ENCODE peak calls at places on chromosomes 13 and 19, in seven cellular contexts. One of them, this sample, is unnamed.

GRCh38 chr19:29683009-29683408 is 17.7 kb downstream of the PLEKHF1 start:
- DNase-seq in H1: no peak
- DNase-seq in A549: no peak
- DNase-seq in stomach: no peak
- DNase-seq in K562: no peak
- DNase-seq in tibial nerve: no peak
- DNase-seq in SK-N-SH: no peak
- DNase-seq in this sample: no peak

GRCh38 chr13:46296920-46297319 is 85.2 kb downstream of the LRRC63 start:
- DNase-seq in H1: no peak
- DNase-seq in A549: no peak
- DNase-seq in stomach: no peak
- DNase-seq in K562: peak
- DNase-seq in tibial nerve: no peak
- DNase-seq in SK-N-SH: no peak
- DNase-seq in this sample: no peak

GRCh38 chr19:3979674-3980352 is 5.5 kb downstream of the EEF2 start:
- DNase-seq in H1: no peak
- DNase-seq in A549: no peak
- DNase-seq in stomach: no peak
- DNase-seq in K562: peak
- DNase-seq in tibial nerve: no peak
- DNase-seq in SK-N-SH: peak
- DNase-seq in this sample: peak

GRCh38 chr19:43526884-43527859 is at the start of gene ETHE1:
- DNase-seq in H1: no peak
- DNase-seq in A549: peak
- DNase-seq in stomach: peak
- DNase-seq in K562: peak
- DNase-seq in tibial nerve: peak
- DNase-seq in SK-N-SH: peak
- DNase-seq in this sample: peak

GRCh38 chr13:48783831-48784230 is 130.1 kb downstream of the CYSLTR2 start:
- DNase-seq in H1: no peak
- DNase-seq in A549: no peak
- DNase-seq in stomach: no peak
- DNase-seq in K562: no peak
- DNase-seq in tibial nerve: no peak
- DNase-seq in SK-N-SH: no peak
- DNase-seq in this sample: no peak

GRCh38 chr19:5058456-5059190 is 89.7 kb downstream of the KDM4B start:
- DNase-seq in H1: no peak
- DNase-seq in A549: no peak
- DNase-seq in stomach: no peak
- DNase-seq in K562: no peak
- DNase-seq in tibial nerve: no peak
- DNase-seq in SK-N-SH: no peak
- DNase-seq in this sample: no peak

GRCh38 chr19:16336571-16336970 is 11.9 kb downstream of the KLF2 start:
- DNase-seq in H1: no peak
- DNase-seq in A549: no peak
- DNase-seq in stomach: no peak
- DNase-seq in K562: no peak
- DNase-seq in tibial nerve: no peak
- DNase-seq in SK-N-SH: no peak
- DNase-seq in this sample: no peak

GRCh38 chr13:97932006-97932405 is 21.5 kb upstream of the IPO5 start:
- DNase-seq in H1: no peak
- DNase-seq in A549: no peak
- DNase-seq in stomach: no peak
- DNase-seq in K562: no peak
- DNase-seq in tibial nerve: no peak
- DNase-seq in SK-N-SH: no peak
- DNase-seq in this sample: no peak

GRCh38 chr19:14091086-14091884 is 734 bp upstream of the SAMD1 start:
- DNase-seq in H1: no peak
- DNase-seq in A549: peak
- DNase-seq in stomach: no peak
- DNase-seq in K562: peak
- DNase-seq in tibial nerve: peak
- DNase-seq in SK-N-SH: peak
- DNase-seq in this sample: no peak

GRCh38 chr13:71867101-71867814 is at the start of gene DACH1:
- DNase-seq in H1: no peak
- DNase-seq in A549: no peak
- DNase-seq in stomach: peak
- DNase-seq in K562: peak
- DNase-seq in tibial nerve: no peak
- DNase-seq in SK-N-SH: peak
- DNase-seq in this sample: no peak

GRCh38 chr13:43684947-43685725 is 101.6 kb downstream of the ENOX1 start:
- DNase-seq in H1: no peak
- DNase-seq in A549: no peak
- DNase-seq in stomach: no peak
- DNase-seq in K562: no peak
- DNase-seq in tibial nerve: no peak
- DNase-seq in SK-N-SH: no peak
- DNase-seq in this sample: no peak

GRCh38 chr19:41588497-41589209 is 12.7 kb downstream of the CEACAM21 start:
- DNase-seq in H1: no peak
- DNase-seq in A549: peak
- DNase-seq in stomach: no peak
- DNase-seq in K562: peak
- DNase-seq in tibial nerve: no peak
- DNase-seq in SK-N-SH: no peak
- DNase-seq in this sample: no peak

GRCh38 chr19:43699506-43700367 is 16.1 kb upstream of the IRGC start:
- DNase-seq in H1: peak
- DNase-seq in A549: no peak
- DNase-seq in stomach: peak
- DNase-seq in K562: no peak
- DNase-seq in tibial nerve: no peak
- DNase-seq in SK-N-SH: peak
- DNase-seq in this sample: peak

GRCh38 chr19:7926727-7927604 is 1.0 kb upstream of the CTXN1 start:
- DNase-seq in H1: no peak
- DNase-seq in A549: no peak
- DNase-seq in stomach: no peak
- DNase-seq in K562: no peak
- DNase-seq in tibial nerve: no peak
- DNase-seq in SK-N-SH: peak
- DNase-seq in this sample: peak

GRCh38 chr19:44260695-44261446 is 1.2 kb downstream of the ZNF233 start:
- DNase-seq in H1: no peak
- DNase-seq in A549: no peak
- DNase-seq in stomach: no peak
- DNase-seq in K562: no peak
- DNase-seq in tibial nerve: no peak
- DNase-seq in SK-N-SH: no peak
- DNase-seq in this sample: no peak

GRCh38 chr19:48772503-48772953 is 17.2 kb downstream of the FGF21 start:
- DNase-seq in H1: no peak
- DNase-seq in A549: no peak
- DNase-seq in stomach: peak
- DNase-seq in K562: no peak
- DNase-seq in tibial nerve: no peak
- DNase-seq in SK-N-SH: no peak
- DNase-seq in this sample: peak

GRCh38 chr19:16361254-16361653 is 36.6 kb downstream of the KLF2 start:
- DNase-seq in H1: no peak
- DNase-seq in A549: no peak
- DNase-seq in stomach: no peak
- DNase-seq in K562: no peak
- DNase-seq in tibial nerve: no peak
- DNase-seq in SK-N-SH: no peak
- DNase-seq in this sample: no peak

GRCh38 chr13:98275711-98276171 is 98.7 kb upstream of the RNF113B start:
- DNase-seq in H1: no peak
- DNase-seq in A549: no peak
- DNase-seq in stomach: no peak
- DNase-seq in K562: no peak
- DNase-seq in tibial nerve: no peak
- DNase-seq in SK-N-SH: no peak
- DNase-seq in this sample: no peak

GRCh38 chr19:39506944-39507714 is 7.8 kb upstream of the SELENOV start:
- DNase-seq in H1: peak
- DNase-seq in A549: peak
- DNase-seq in stomach: no peak
- DNase-seq in K562: peak
- DNase-seq in tibial nerve: no peak
- DNase-seq in SK-N-SH: peak
- DNase-seq in this sample: no peak

GRCh38 chr19:54388001-54388802 is 23.5 kb upstream of the LAIR1 start:
- DNase-seq in H1: no peak
- DNase-seq in A549: no peak
- DNase-seq in stomach: no peak
- DNase-seq in K562: no peak
- DNase-seq in tibial nerve: no peak
- DNase-seq in SK-N-SH: no peak
- DNase-seq in this sample: no peak

GRCh38 chr13:87777395-87777794 is 106.2 kb downstream of the SLITRK5 start:
- DNase-seq in H1: no peak
- DNase-seq in A549: no peak
- DNase-seq in stomach: no peak
- DNase-seq in K562: no peak
- DNase-seq in tibial nerve: no peak
- DNase-seq in SK-N-SH: no peak
- DNase-seq in this sample: no peak

DNA sequence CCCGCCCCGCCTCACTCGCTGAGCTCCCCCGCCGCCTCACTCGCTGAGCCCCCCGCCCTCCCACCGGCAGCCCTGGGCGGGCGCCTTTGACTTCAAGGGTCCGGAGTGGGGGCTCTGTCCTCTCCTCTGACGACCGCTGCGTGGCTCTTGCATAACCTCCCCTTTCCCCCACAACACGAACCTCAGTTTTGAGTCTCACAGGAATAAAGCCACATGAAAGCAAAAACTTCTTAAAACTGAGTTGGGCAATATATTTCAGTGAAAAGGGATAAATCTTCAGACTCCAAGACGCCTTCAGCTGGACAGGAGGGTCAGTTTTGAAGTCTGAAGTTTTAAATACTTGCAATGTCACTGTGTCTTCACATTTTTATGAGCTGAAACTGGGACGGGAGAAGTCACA is 70.6 kb upstream of the C13orf46 start:
- DNase-seq in H1: no peak
- DNase-seq in A549: no peak
- DNase-seq in stomach: no peak
- DNase-seq in K562: no peak
- DNase-seq in tibial nerve: no peak
- DNase-seq in SK-N-SH: no peak
- DNase-seq in this sample: no peak
- H3K27ac ChIP-seq in H1: no peak
- H3K27ac ChIP-seq in A549: peak
- H3K27ac ChIP-seq in stomach: no peak
- H3K27ac ChIP-seq in K562: no peak
- H3K27ac ChIP-seq in tibial nerve: peak
- H3K27ac ChIP-seq in SK-N-SH: no peak
- H3K27ac ChIP-seq in this sample: no peak

GRCh38 chr19:688214-688613 is 7.0 kb downstream of the PRSS57 start:
- DNase-seq in H1: no peak
- DNase-seq in A549: no peak
- DNase-seq in stomach: no peak
- DNase-seq in K562: no peak
- DNase-seq in tibial nerve: no peak
- DNase-seq in SK-N-SH: no peak
- DNase-seq in this sample: no peak

GRCh38 chr19:688992-689391 is 6.3 kb downstream of the PRSS57 start:
- DNase-seq in H1: no peak
- DNase-seq in A549: no peak
- DNase-seq in stomach: no peak
- DNase-seq in K562: no peak
- DNase-seq in tibial nerve: no peak
- DNase-seq in SK-N-SH: no peak
- DNase-seq in this sample: no peak

GRCh38 chr19:687569-688166 is 7.6 kb downstream of the PRSS57 start:
- DNase-seq in H1: no peak
- DNase-seq in A549: no peak
- DNase-seq in stomach: no peak
- DNase-seq in K562: no peak
- DNase-seq in tibial nerve: no peak
- DNase-seq in SK-N-SH: no peak
- DNase-seq in this sample: no peak

GRCh38 chr19:686589-687297 is 8.5 kb downstream of the PRSS57 start:
- DNase-seq in H1: no peak
- DNase-seq in A549: no peak
- DNase-seq in stomach: no peak
- DNase-seq in K562: no peak
- DNase-seq in tibial nerve: no peak
- DNase-seq in SK-N-SH: no peak
- DNase-seq in this sample: peak

DNA sequence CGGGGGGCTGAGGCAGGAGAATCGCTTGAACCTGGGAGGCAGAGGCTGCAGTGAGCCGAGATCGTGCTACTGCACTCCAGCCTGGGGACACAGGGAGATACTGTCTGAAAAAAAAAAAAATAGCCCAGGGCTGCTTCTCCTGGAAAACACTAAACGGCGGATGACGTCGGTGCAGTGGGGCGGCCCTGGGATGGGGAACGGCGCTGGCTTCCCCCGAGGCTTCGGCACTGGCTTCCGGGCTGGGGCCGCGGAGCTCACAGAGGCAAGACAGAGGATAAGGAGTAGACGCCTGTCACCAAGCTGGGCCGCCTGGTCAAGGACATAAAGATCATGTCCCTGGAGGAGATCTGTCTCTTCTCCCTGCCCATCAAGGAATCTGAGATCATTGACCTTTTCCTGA is 5.0 kb downstream of the PRSS57 start:
- DNase-seq in H1: no peak
- DNase-seq in A549: no peak
- DNase-seq in stomach: no peak
- DNase-seq in K562: no peak
- DNase-seq in tibial nerve: no peak
- DNase-seq in SK-N-SH: no peak
- DNase-seq in this sample: no peak
- TF ChIP-seq EP300 in H1: no peak
- TF ChIP-seq EP300 in A549: no peak
- TF ChIP-seq EP300 in stomach: no peak
- TF ChIP-seq EP300 in K562: no peak
- TF ChIP-seq EP300 in tibial nerve: no peak
- TF ChIP-seq EP300 in SK-N-SH: no peak
- TF ChIP-seq EP300 in this sample: no peak

GRCh38 chr19:46635920-46636761 is at the start of gene GNG8:
- DNase-seq in H1: no peak
- DNase-seq in A549: no peak
- DNase-seq in stomach: no peak
- DNase-seq in K562: peak
- DNase-seq in tibial nerve: no peak
- DNase-seq in SK-N-SH: no peak
- DNase-seq in this sample: no peak
- H3K27ac ChIP-seq in H1: no peak
- H3K27ac ChIP-seq in A549: peak
- H3K27ac ChIP-seq in stomach: no peak
- H3K27ac ChIP-seq in K562: no peak
- H3K27ac ChIP-seq in tibial nerve: no peak
- H3K27ac ChIP-seq in SK-N-SH: peak
- H3K27ac ChIP-seq in this sample: no peak

DNA sequence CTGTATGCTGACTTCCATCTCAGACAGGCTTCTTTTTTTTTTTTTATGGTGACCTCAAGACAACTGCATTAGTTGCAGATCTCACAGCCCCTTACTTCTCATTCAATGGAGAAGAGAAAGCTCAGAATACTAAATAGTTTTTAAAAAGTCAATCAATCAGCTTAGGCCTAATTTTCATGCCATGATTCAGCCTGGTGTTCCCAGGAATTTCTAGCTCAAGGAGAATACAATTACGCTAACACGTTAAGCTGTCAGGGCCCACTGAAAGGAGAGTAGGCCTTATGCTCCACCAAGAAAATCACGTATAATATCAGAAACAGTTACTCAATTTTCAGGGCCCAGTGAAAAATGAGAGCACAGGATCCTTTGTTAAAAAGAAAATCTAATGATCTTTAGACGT is 1596.0 kb upstream of the MIR17HG start:
- DNase-seq in H1: no peak
- DNase-seq in A549: no peak
- DNase-seq in stomach: no peak
- DNase-seq in K562: no peak
- DNase-seq in tibial nerve: no peak
- DNase-seq in SK-N-SH: no peak
- DNase-seq in this sample: no peak
- TF ChIP-seq EP300 in H1: no peak
- TF ChIP-seq EP300 in A549: no peak
- TF ChIP-seq EP300 in stomach: no peak
- TF ChIP-seq EP300 in K562: no peak
- TF ChIP-seq EP300 in tibial nerve: no peak
- TF ChIP-seq EP300 in SK-N-SH: no peak
- TF ChIP-seq EP300 in this sample: no peak

This sample was measured in ovary.